ENCODE peak calls at places on chromosomes 2 and 18, in nine cellular contexts. One of them, this sample, is unnamed.
A peak's percentile ranks its signal among the peaks of the same experiment; 100 is the strongest.

GRCh38 chr2:127145255-127145899 is 38.4 kb upstream of the BIN1 start:
- DNase-seq in esophagus squamous epithelium: no peak
- DNase-seq in adrenal gland: peak; percentile 50
- DNase-seq in tibial nerve: no peak
- DNase-seq in body of pancreas: no peak
- DNase-seq in spleen: no peak
- DNase-seq in ovary: no peak
- DNase-seq in stomach: no peak
- DNase-seq in sigmoid colon: no peak
- DNase-seq in this sample: no peak

GRCh38 chr2:104521247-104521646 is 332.7 kb upstream of the POU3F3 start:
- DNase-seq in esophagus squamous epithelium: no peak
- DNase-seq in adrenal gland: no peak
- DNase-seq in tibial nerve: no peak
- DNase-seq in body of pancreas: no peak
- DNase-seq in spleen: no peak
- DNase-seq in ovary: no peak
- DNase-seq in stomach: no peak
- DNase-seq in sigmoid colon: no peak
- DNase-seq in this sample: no peak

GRCh38 chr2:63984606-63985359 is 34.4 kb downstream of the VPS54 start:
- DNase-seq in esophagus squamous epithelium: no peak
- DNase-seq in adrenal gland: peak; percentile 76
- DNase-seq in tibial nerve: no peak
- DNase-seq in body of pancreas: no peak
- DNase-seq in spleen: no peak
- DNase-seq in ovary: no peak
- DNase-seq in stomach: no peak
- DNase-seq in sigmoid colon: no peak
- DNase-seq in this sample: no peak

GRCh38 chr2:121804340-121804739 is 48.9 kb downstream of the TSN start:
- DNase-seq in esophagus squamous epithelium: no peak
- DNase-seq in adrenal gland: no peak
- DNase-seq in tibial nerve: no peak
- DNase-seq in body of pancreas: no peak
- DNase-seq in spleen: no peak
- DNase-seq in ovary: no peak
- DNase-seq in stomach: no peak
- DNase-seq in sigmoid colon: no peak
- DNase-seq in this sample: no peak

GRCh38 chr2:133871810-133872209 is 303.5 kb upstream of the NCKAP5 start:
- DNase-seq in esophagus squamous epithelium: no peak
- DNase-seq in adrenal gland: no peak
- DNase-seq in tibial nerve: no peak
- DNase-seq in body of pancreas: no peak
- DNase-seq in spleen: no peak
- DNase-seq in ovary: no peak
- DNase-seq in stomach: no peak
- DNase-seq in sigmoid colon: no peak
- DNase-seq in this sample: no peak

GRCh38 chr18:39602112-39602511 is 2036.5 kb upstream of the CELF4 start:
- DNase-seq in esophagus squamous epithelium: no peak
- DNase-seq in adrenal gland: no peak
- DNase-seq in tibial nerve: no peak
- DNase-seq in body of pancreas: no peak
- DNase-seq in spleen: no peak
- DNase-seq in ovary: no peak
- DNase-seq in stomach: no peak
- DNase-seq in sigmoid colon: no peak
- DNase-seq in this sample: no peak

GRCh38 chr2:66389651-66390131 is 45.2 kb upstream of the MEIS1 start:
- DNase-seq in esophagus squamous epithelium: no peak
- DNase-seq in adrenal gland: no peak
- DNase-seq in tibial nerve: no peak
- DNase-seq in body of pancreas: no peak
- DNase-seq in spleen: no peak
- DNase-seq in ovary: no peak
- DNase-seq in stomach: no peak
- DNase-seq in sigmoid colon: no peak
- DNase-seq in this sample: no peak

GRCh38 chr18:35619468-35619867 is 37.9 kb downstream of the GALNT1 start:
- DNase-seq in esophagus squamous epithelium: no peak
- DNase-seq in adrenal gland: no peak
- DNase-seq in tibial nerve: no peak
- DNase-seq in body of pancreas: no peak
- DNase-seq in spleen: no peak
- DNase-seq in ovary: no peak
- DNase-seq in stomach: no peak
- DNase-seq in sigmoid colon: no peak
- DNase-seq in this sample: no peak

GRCh38 chr2:42493885-42494433 is at the start of gene KCNG3:
- DNase-seq in esophagus squamous epithelium: no peak
- DNase-seq in adrenal gland: peak; percentile 76
- DNase-seq in tibial nerve: peak; percentile 50
- DNase-seq in body of pancreas: peak; percentile 79
- DNase-seq in spleen: peak; percentile 87
- DNase-seq in ovary: peak; percentile 86
- DNase-seq in stomach: peak; percentile 63
- DNase-seq in sigmoid colon: peak; percentile 81
- DNase-seq in this sample: peak; percentile 59

GRCh38 chr2:213336253-213336770 is 52.0 kb downstream of the SPAG16 start:
- DNase-seq in esophagus squamous epithelium: no peak
- DNase-seq in adrenal gland: no peak
- DNase-seq in tibial nerve: no peak
- DNase-seq in body of pancreas: no peak
- DNase-seq in spleen: peak; percentile 33
- DNase-seq in ovary: no peak
- DNase-seq in stomach: no peak
- DNase-seq in sigmoid colon: no peak
- DNase-seq in this sample: no peak

GRCh38 chr2:15169326-15170038 is 391.7 kb downstream of the NBAS start:
- DNase-seq in esophagus squamous epithelium: no peak
- DNase-seq in adrenal gland: no peak
- DNase-seq in tibial nerve: no peak
- DNase-seq in body of pancreas: no peak
- DNase-seq in spleen: no peak
- DNase-seq in ovary: no peak
- DNase-seq in stomach: no peak
- DNase-seq in sigmoid colon: no peak
- DNase-seq in this sample: no peak

GRCh38 chr2:101168647-101169046 is 17.5 kb upstream of the TBC1D8 start:
- DNase-seq in esophagus squamous epithelium: no peak
- DNase-seq in adrenal gland: no peak
- DNase-seq in tibial nerve: no peak
- DNase-seq in body of pancreas: no peak
- DNase-seq in spleen: no peak
- DNase-seq in ovary: no peak
- DNase-seq in stomach: no peak
- DNase-seq in sigmoid colon: no peak
- DNase-seq in this sample: no peak

GRCh38 chr18:25169701-25170100 is 182.3 kb downstream of the ZNF521 start:
- DNase-seq in esophagus squamous epithelium: no peak
- DNase-seq in adrenal gland: no peak
- DNase-seq in tibial nerve: no peak
- DNase-seq in body of pancreas: no peak
- DNase-seq in spleen: no peak
- DNase-seq in ovary: no peak
- DNase-seq in stomach: no peak
- DNase-seq in sigmoid colon: no peak
- DNase-seq in this sample: no peak

GRCh38 chr2:101790856-101791255 is 93.3 kb downstream of the MAP4K4 start:
- DNase-seq in esophagus squamous epithelium: no peak
- DNase-seq in adrenal gland: no peak
- DNase-seq in tibial nerve: no peak
- DNase-seq in body of pancreas: no peak
- DNase-seq in spleen: no peak
- DNase-seq in ovary: no peak
- DNase-seq in stomach: no peak
- DNase-seq in sigmoid colon: no peak
- DNase-seq in this sample: no peak

GRCh38 chr2:15730545-15731212 is 139.0 kb downstream of the DDX1 start:
- DNase-seq in esophagus squamous epithelium: peak; percentile 30
- DNase-seq in adrenal gland: peak; percentile 99
- DNase-seq in tibial nerve: peak; percentile 93
- DNase-seq in body of pancreas: peak; percentile 82
- DNase-seq in spleen: peak; percentile 88
- DNase-seq in ovary: peak; percentile 99
- DNase-seq in stomach: peak; percentile 94
- DNase-seq in sigmoid colon: peak; percentile 96
- DNase-seq in this sample: peak; percentile 93

GRCh38 chr2:241804326-241805276 is 4.4 kb upstream of the NEU4 start:
- DNase-seq in esophagus squamous epithelium: no peak
- DNase-seq in adrenal gland: peak; percentile 43
- DNase-seq in tibial nerve: peak; percentile 12
- DNase-seq in body of pancreas: no peak
- DNase-seq in spleen: peak; percentile 75
- DNase-seq in ovary: peak; percentile 40
- DNase-seq in stomach: no peak
- DNase-seq in sigmoid colon: peak; percentile 61
- DNase-seq in this sample: peak; percentile 53
- H3K4me3 ChIP-seq in esophagus squamous epithelium: peak overlapping the region; percentile 40
- H3K4me3 ChIP-seq in adrenal gland: no peak overlapping the region
- H3K4me3 ChIP-seq in tibial nerve: peak overlapping the region; percentile 40
- H3K4me3 ChIP-seq in body of pancreas: no peak overlapping the region
- H3K4me3 ChIP-seq in spleen: no peak overlapping the region
- H3K4me3 ChIP-seq in ovary: peak overlapping the region; percentile 25
- H3K4me3 ChIP-seq in stomach: peak overlapping the region; percentile 57
- H3K4me3 ChIP-seq in sigmoid colon: peak overlapping the region; percentile 48
- H3K4me3 ChIP-seq in this sample: no peak overlapping the region

GRCh38 chr2:38747819-38748218 is 3.3 kb downstream of the SRSF7 start:
- DNase-seq in esophagus squamous epithelium: no peak
- DNase-seq in adrenal gland: no peak
- DNase-seq in tibial nerve: no peak
- DNase-seq in body of pancreas: no peak
- DNase-seq in spleen: no peak
- DNase-seq in ovary: no peak
- DNase-seq in stomach: no peak
- DNase-seq in sigmoid colon: no peak
- DNase-seq in this sample: no peak

GRCh38 chr2:38744399-38744780 is 6.8 kb downstream of the SRSF7 start:
- DNase-seq in esophagus squamous epithelium: no peak
- DNase-seq in adrenal gland: no peak
- DNase-seq in tibial nerve: no peak
- DNase-seq in body of pancreas: no peak
- DNase-seq in spleen: no peak
- DNase-seq in ovary: no peak
- DNase-seq in stomach: no peak
- DNase-seq in sigmoid colon: no peak
- DNase-seq in this sample: no peak

GRCh38 chr2:38748857-38749804 is 2.0 kb downstream of the SRSF7 start:
- DNase-seq in esophagus squamous epithelium: no peak
- DNase-seq in adrenal gland: no peak
- DNase-seq in tibial nerve: no peak
- DNase-seq in body of pancreas: no peak
- DNase-seq in spleen: no peak
- DNase-seq in ovary: no peak
- DNase-seq in stomach: no peak
- DNase-seq in sigmoid colon: no peak
- DNase-seq in this sample: no peak

GRCh38 chr2:38748391-38748790 is 2.8 kb downstream of the SRSF7 start:
- DNase-seq in esophagus squamous epithelium: no peak
- DNase-seq in adrenal gland: no peak
- DNase-seq in tibial nerve: no peak
- DNase-seq in body of pancreas: no peak
- DNase-seq in spleen: no peak
- DNase-seq in ovary: no peak
- DNase-seq in stomach: no peak
- DNase-seq in sigmoid colon: no peak
- DNase-seq in this sample: no peak

GRCh38 chr2:38747007-38747424 is 4.1 kb downstream of the SRSF7 start:
- DNase-seq in esophagus squamous epithelium: no peak
- DNase-seq in adrenal gland: no peak
- DNase-seq in tibial nerve: no peak
- DNase-seq in body of pancreas: no peak
- DNase-seq in spleen: no peak
- DNase-seq in ovary: no peak
- DNase-seq in stomach: no peak
- DNase-seq in sigmoid colon: no peak
- DNase-seq in this sample: no peak
- TF ChIP-seq POLR2A in esophagus squamous epithelium: no peak
- TF ChIP-seq POLR2A in adrenal gland: no peak
- TF ChIP-seq POLR2A in tibial nerve: no peak
- TF ChIP-seq POLR2A in body of pancreas: no peak
- TF ChIP-seq POLR2A in spleen: no peak
- TF ChIP-seq POLR2A in ovary: no peak
- TF ChIP-seq POLR2A in stomach: no peak
- TF ChIP-seq POLR2A in sigmoid colon: no peak
- TF ChIP-seq POLR2A in this sample: no peak

DNA sequence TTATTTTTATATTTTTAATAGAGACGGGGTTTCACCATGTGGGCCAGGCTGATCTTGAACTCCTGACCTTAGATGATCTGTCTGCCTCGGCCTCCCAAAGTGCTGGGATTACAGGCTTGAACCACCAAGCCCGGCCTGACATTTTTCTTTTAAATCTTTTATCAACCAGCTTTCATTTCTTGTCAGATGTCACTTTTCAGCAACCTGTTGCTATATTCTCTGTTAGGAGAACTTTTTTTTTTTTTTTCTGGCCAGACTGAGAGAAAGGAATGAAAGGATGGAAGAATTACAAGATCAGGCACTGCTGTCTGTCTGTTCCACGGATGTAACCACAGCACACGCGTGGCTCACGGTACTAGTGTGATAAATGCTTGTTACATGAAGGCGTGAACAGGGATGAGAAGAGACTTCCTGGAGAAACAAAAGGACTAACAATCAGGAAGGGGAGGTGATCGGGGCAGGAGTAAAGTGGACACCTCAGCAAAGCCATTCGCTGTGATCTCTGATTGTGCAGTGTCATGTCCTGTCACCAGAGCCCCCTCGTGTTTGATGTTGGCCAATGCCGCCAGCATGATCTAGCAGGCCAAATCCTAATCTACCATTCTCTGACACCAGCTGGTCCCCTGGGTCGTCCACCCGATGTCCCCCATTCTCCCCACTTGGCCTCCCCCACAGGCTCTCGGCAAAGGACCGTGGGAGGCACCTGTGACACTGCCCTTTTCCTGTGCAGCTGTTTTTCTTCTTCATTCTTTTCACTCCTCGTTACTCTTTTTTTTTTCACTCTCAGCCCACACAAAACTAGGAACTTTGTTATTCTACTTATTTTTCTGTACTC is 146.6 kb downstream of the TGIF1 start:
- DNase-seq in esophagus squamous epithelium: no peak
- DNase-seq in adrenal gland: peak; percentile 85
- DNase-seq in tibial nerve: peak; percentile 39
- DNase-seq in body of pancreas: peak; percentile 48
- DNase-seq in spleen: peak; percentile 90
- DNase-seq in ovary: no peak
- DNase-seq in stomach: peak; percentile 46
- DNase-seq in sigmoid colon: peak; percentile 77
- DNase-seq in this sample: peak; percentile 59
- H3K4me3 ChIP-seq in esophagus squamous epithelium: peak overlapping the region; percentile 7
- H3K4me3 ChIP-seq in adrenal gland: no peak overlapping the region
- H3K4me3 ChIP-seq in tibial nerve: peak overlapping the region; percentile 47
- H3K4me3 ChIP-seq in body of pancreas: no peak overlapping the region
- H3K4me3 ChIP-seq in spleen: peak overlapping the region; percentile 18
- H3K4me3 ChIP-seq in ovary: peak overlapping the region; percentile 12
- H3K4me3 ChIP-seq in stomach: peak overlapping the region; percentile 13
- H3K4me3 ChIP-seq in sigmoid colon: peak overlapping the region; percentile 46
- H3K4me3 ChIP-seq in this sample: no peak overlapping the region

GRCh38 chr2:47174731-47175361 is 19.7 kb upstream of the STPG4 start:
- DNase-seq in esophagus squamous epithelium: no peak
- DNase-seq in adrenal gland: peak; percentile 77
- DNase-seq in tibial nerve: no peak
- DNase-seq in body of pancreas: peak; percentile 71
- DNase-seq in spleen: no peak
- DNase-seq in ovary: no peak
- DNase-seq in stomach: peak; percentile 64
- DNase-seq in sigmoid colon: peak; percentile 80
- DNase-seq in this sample: peak; percentile 57
- TF ChIP-seq POLR2A in esophagus squamous epithelium: no peak
- TF ChIP-seq POLR2A in adrenal gland: no peak
- TF ChIP-seq POLR2A in tibial nerve: no peak
- TF ChIP-seq POLR2A in body of pancreas: peak; percentile 30
- TF ChIP-seq POLR2A in spleen: no peak
- TF ChIP-seq POLR2A in ovary: no peak
- TF ChIP-seq POLR2A in stomach: no peak
- TF ChIP-seq POLR2A in sigmoid colon: no peak
- TF ChIP-seq POLR2A in this sample: no peak

This sample was measured in right lobe of liver.